ENCODE peak calls at places on chromosomes 2 and 18, in five cellular contexts. G is H9, S is IMR-90, C is mesendoderm, B is mesenchymal stem cell. N is an unnamed sample.

GRCh38 chr2:196434217-196434616 is 205.3 kb upstream of the CCDC150 start:
- DNase-seq in B (no peak), G (no peak), C (no peak), S (no peak), N (peak)

GRCh38 chr2:191926671-191927070 is 79.8 kb upstream of the CAVIN2 start:
- DNase-seq in G (no peak), B (no peak), S (no peak), C (no peak), N (no peak)

GRCh38 chr2:187482796-187483195 is 34.7 kb upstream of the CALCRL start:
- DNase-seq in B (no peak), G (no peak), S (no peak), C (no peak), N (no peak)

GRCh38 chr18:5892772-5893431 is 2.4 kb downstream of the TMEM200C start:
- DNase-seq in G (no peak), S (peak), B (no peak), C (no peak), N (no peak)

GRCh38 chr18:65409266-65409665 is 341.5 kb upstream of the CDH7 start:
- DNase-seq in G (no peak), C (no peak), B (no peak), S (no peak), N (no peak)

GRCh38 chr2:31297751-31298150 is 63.8 kb downstream of the EHD3 start:
- DNase-seq in G (no peak), S (peak), B (peak), C (no peak), N (peak)

GRCh38 chr2:124804014-124804940 is 779.2 kb downstream of the CNTNAP5 start:
- DNase-seq in B (peak), G (peak), S (peak), C (peak), N (peak)

GRCh38 chr18:72675394-72675793 is 131.3 kb upstream of the CBLN2 start:
- DNase-seq in S (no peak), B (no peak), C (peak), G (peak), N (peak)

GRCh38 chr2:61988462-61989366 is 83.2 kb downstream of the COMMD1 start:
- DNase-seq in B (peak), C (peak), G (no peak), S (peak), N (no peak)

GRCh38 chr18:51077217-51077616 is 47.2 kb downstream of the SMAD4 start:
- DNase-seq in G (no peak), B (peak), C (no peak), S (peak), N (no peak)

GRCh38 chr2:4556136-4556535 is 852.8 kb downstream of the DCDC2C start:
- DNase-seq in C (no peak), G (no peak), B (no peak), S (no peak), N (no peak)

GRCh38 chr2:120503793-120504571 is 158.0 kb downstream of the INHBB start:
- DNase-seq in C (peak), G (no peak), S (peak), B (no peak), N (peak)

GRCh38 chr2:129058981-129059380 is 740.3 kb upstream of the HS6ST1 start:
- DNase-seq in B (no peak), S (no peak), G (no peak), C (no peak), N (no peak)

GRCh38 chr18:58962331-58962730 is 97.7 kb downstream of the ZNF532 start:
- DNase-seq in B (no peak), S (no peak), C (no peak), G (no peak), N (no peak)

GRCh38 chr2:27954771-27955384 is 64.3 kb downstream of the BABAM2 start:
- DNase-seq in S (peak), G (no peak), B (peak), C (no peak), N (peak)

GRCh38 chr2:203718087-203718486 is 11.6 kb downstream of the CD28 start:
- DNase-seq in B (no peak), G (no peak), C (peak), S (peak), N (no peak)

GRCh38 chr2:135174049-135174801 is 122.1 kb downstream of the RAB3GAP1 start:
- DNase-seq in G (no peak), S (no peak), C (no peak), B (no peak), N (no peak)

GRCh38 chr18:12276736-12277554 is 22.8 kb downstream of the CIDEA start:
- DNase-seq in C (no peak), B (no peak), S (peak), G (no peak), N (no peak)
- H2BK120ac ChIP-seq in C (no peak), B (no peak), S (no peak), G (no peak), N (no peak)

GRCh38 chr2:240655931-240656886 is 26.5 kb downstream of the AQP12B start:
- DNase-seq in S (peak), G (peak), C (no peak), B (peak), N (no peak)
- H2BK120ac ChIP-seq in S (no peak), G (no peak), C (no peak), B (no peak), N (no peak)

DNA sequence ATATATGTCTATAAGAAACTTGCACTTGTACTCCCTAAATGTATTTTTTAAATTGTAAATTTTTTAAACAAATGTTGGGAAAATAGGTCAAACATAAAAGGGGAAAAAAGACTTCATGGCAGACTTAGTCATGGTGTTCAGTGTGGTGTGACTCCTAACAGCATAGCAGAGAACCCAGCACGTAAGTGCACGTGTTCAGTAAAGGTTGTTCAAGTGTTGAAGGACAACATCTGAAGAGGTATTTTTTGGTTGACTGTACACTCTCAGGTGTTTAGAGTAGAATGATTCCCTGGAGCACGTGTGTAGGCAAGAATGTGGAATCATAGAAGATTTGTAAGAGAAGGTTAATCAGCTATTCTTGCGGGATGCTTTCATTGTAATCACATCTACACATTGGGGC is 106.7 kb downstream of the CRIM1 start:
- DNase-seq in C (no peak), S (no peak), G (no peak), B (no peak), N (no peak)
- H2BK120ac ChIP-seq in C (no peak), S (peak), G (no peak), B (peak), N (no peak)

GRCh38 chr2:25253153-25253617 is 84.8 kb upstream of the POMC start:
- DNase-seq in B (no peak), C (no peak), S (no peak), G (no peak), N (peak)

GRCh38 chr2:25250331-25251031 is 82.1 kb upstream of the POMC start:
- DNase-seq in C (peak), G (no peak), S (peak), B (peak), N (peak)

GRCh38 chr2:25251032-25251460 is 82.7 kb upstream of the POMC start:
- DNase-seq in C (no peak), S (no peak), B (no peak), G (no peak), N (no peak)

GRCh38 chr2:25251461-25252273 is 83.3 kb upstream of the POMC start:
- DNase-seq in S (peak), B (peak), G (peak), C (peak), N (peak)

GRCh38 chr2:25252291-25253152 is 84.1 kb upstream of the POMC start:
- DNase-seq in B (peak), S (peak), G (peak), C (peak), N (peak)
- H2BK120ac ChIP-seq in B (peak), S (no peak), G (peak), C (peak), N (peak)

DNA sequence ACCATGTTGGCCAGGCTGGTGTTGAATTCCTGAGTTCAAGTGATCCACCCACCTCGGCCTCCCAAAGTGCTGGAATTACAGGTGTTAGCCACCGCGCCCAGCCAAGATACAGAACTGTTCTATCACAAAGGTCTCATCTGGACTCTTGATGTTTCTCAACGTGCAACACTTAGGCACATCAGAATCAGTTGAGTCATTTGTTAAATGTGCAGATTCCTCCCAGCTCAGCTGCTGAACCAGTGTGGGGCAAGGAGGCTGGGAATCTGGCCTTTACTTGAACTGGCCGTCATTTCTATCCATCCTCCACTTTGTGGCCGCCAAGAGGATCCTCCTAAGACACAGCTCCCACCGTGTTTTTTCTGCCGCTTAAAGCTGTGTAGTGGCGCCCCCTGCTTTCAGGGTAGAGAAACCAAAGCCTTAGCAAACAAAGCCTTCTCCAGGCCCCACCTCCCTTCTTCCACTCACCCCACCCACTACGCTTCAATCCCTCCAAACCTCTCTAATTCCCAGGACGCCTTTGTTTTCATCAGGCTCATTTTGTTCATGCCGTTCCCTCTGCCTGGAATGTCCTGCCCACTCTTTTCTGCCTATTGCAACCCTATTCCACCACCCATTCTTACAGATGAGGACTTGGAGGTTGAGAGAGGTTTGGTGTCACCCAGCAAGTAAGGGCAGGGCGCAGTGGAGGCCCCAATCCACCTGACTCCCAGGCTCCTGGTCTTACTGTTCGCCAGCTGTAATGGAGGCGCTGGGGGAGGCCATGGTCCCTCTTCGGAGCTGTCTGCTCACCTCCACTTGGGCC is 776 bp upstream of the SPEG start:
- DNase-seq in G (peak), B (peak), S (peak), C (peak), N (peak)
- H2BK120ac ChIP-seq in G (no peak), B (no peak), S (no peak), C (no peak), N (no peak)

GRCh38 chr2:19806131-19806530 is 95.7 kb downstream of the TTC32 start:
- DNase-seq in B (no peak), G (peak), S (no peak), C (no peak), N (no peak)

GRCh38 chr2:19807866-19808265 is 93.9 kb downstream of the TTC32 start:
- DNase-seq in G (peak), S (no peak), C (no peak), B (no peak), N (no peak)

GRCh38 chr2:19809206-19809605 is 92.6 kb downstream of the TTC32 start:
- DNase-seq in G (peak), B (no peak), S (no peak), C (no peak), N (no peak)

GRCh38 chr2:19806591-19806990 is 95.2 kb downstream of the TTC32 start:
- DNase-seq in G (peak), B (no peak), S (no peak), C (no peak), N (no peak)

DNA sequence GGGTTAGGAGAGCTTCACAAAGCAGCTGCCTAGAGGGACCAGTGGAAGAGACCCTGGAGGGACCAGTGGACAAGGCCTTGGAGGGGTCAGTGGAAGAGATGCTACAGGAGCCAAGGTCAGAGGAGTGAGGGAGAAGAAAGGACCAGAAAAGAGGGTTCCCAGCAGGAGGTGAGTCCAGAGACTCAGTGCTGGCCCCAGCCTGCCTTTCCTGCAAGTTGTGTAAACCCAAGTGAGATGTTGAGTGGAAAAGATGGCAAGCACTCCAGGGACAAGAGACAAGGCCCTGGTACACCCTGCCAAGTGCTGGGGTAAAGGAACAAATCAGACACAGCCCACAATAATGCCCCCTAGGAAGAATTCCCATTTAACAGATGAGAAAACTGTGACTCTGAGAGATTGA is 94.4 kb downstream of the TTC32 start:
- DNase-seq in G (peak), C (no peak), S (no peak), B (no peak), N (no peak)
- H2BK120ac ChIP-seq in G (no peak), C (no peak), S (no peak), B (no peak), N (peak)

DNA sequence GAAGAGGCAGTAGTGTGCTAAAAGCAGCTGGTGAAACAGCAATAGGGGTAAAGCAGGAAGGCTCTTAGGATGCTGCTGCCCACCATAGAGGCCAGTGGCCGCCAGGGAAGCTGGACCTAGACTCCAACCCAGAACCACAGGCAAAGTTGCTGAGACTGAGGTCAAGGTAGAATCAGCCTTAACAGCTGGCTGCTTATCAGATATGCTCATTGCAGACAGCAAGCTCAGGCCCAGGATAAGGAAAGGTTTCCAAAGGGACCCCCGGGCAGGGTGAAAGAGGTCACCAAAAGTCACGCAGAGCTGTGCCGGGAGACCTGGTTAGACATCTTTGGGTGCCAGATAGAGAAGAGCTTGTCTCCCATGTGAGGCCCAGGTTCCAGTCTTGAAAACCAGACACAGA is 42.9 kb upstream of the EPG5 start:
- DNase-seq in C (no peak), G (no peak), B (no peak), S (no peak), N (no peak)
- H2BK120ac ChIP-seq in C (no peak), G (no peak), B (no peak), S (no peak), N (no peak)

GRCh38 chr2:10451819-10452218 is 3.7 kb upstream of the ODC1 start:
- DNase-seq in B (no peak), S (no peak), C (no peak), G (no peak), N (no peak)

GRCh38 chr2:10453899-10454298 is 5.8 kb upstream of the ODC1 start:
- DNase-seq in G (no peak), C (no peak), B (no peak), S (no peak), N (no peak)

GRCh38 chr2:10454505-10454904 is 6.4 kb upstream of the ODC1 start:
- DNase-seq in S (no peak), B (no peak), G (no peak), C (no peak), N (peak)

GRCh38 chr2:10452334-10452733 is 4.2 kb upstream of the ODC1 start:
- DNase-seq in B (peak), C (no peak), G (no peak), S (peak), N (no peak)

DNA sequence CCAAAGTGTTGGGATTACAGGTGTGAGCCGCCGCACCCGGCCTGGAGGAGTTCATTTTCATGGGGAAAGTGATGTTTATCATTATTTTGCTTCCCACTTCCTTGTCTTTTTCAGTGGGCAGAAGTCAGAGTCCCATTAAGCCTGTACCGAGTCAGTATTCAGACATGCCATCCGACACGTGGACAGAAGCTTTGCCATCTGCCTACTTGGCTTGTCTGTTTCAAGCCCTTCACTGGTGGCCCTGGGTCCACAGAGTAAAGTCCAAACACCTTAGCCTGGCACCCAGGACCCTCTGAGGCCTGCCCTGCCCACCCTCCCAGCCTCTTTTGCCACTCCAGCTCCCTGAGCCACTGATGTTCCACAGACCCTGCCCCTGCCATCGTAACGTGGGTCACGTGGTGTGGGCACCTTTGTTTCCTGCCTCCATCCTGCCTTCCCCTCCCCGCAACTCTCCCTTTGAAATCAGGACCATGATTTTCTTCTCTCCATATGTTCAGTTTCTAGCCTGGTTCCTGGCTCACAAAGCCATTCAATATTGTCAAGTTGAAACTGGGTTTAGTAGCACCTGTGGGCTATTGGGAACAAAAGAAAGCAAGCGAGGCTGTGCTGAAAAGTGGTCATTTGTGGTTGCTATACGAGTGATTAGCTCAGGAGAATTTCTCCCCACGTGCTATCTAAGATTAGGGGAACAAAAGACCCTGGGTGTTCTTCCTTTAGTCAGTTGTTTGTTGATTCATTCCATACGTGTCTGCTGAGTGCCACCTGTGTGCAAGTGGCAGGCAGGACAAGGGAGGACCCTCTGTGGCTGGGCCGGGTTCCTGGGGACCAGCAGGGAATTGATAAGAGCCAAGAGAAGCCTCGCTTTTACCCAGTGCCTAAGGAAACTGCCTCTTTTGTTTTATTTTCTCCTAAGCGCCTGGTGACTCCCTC is 5.1 kb upstream of the ODC1 start:
- DNase-seq in G (no peak), B (no peak), S (no peak), C (peak), N (no peak)
- H2BK120ac ChIP-seq in G (no peak), B (no peak), S (no peak), C (no peak), N (no peak)